ENCODE peak calls at places on chromosomes 1 and 21, in eight cellular contexts. P is small intestine, J is A549, H is OCI-LY7, Q is thoracic aorta, X is tibial artery, Z is dorsolateral prefrontal cortex, E is pancreas. U is an unnamed sample.
A peak's percentile ranks its signal among the peaks of the same experiment; 100 is the strongest.

GRCh38 chr21:30227128-30227527 is 11.2 kb upstream of the CLDN8 start:
- DNase-seq in P (peak; percentile 24), J (no peak), H (no peak), Q (no peak), X (no peak), Z (no peak), E (no peak), U (no peak)

GRCh38 chr21:32192291-32192690 is 86.6 kb downstream of the MIS18A start:
- DNase-seq in P (no peak), J (no peak), H (no peak), Q (no peak), X (no peak), Z (no peak), E (no peak), U (no peak)

GRCh38 chr21:45115141-45115540 is 40.8 kb downstream of the ADARB1 start:
- DNase-seq in P (no peak), J (no peak), H (no peak), Q (no peak), X (no peak), Z (no peak), E (no peak), U (no peak)

GRCh38 chr1:63592536-63593302 is 492 bp upstream of the PGM1 start:
- DNase-seq in P (peak; percentile 86), J (no peak), H (no peak), Q (no peak), X (no peak), Z (no peak), E (no peak), U (no peak)

GRCh38 chr1:165116732-165117131 is 239.8 kb downstream of the LMX1A start:
- DNase-seq in P (no peak), J (peak; percentile 74), H (no peak), Q (no peak), X (no peak), Z (no peak), E (no peak), U (no peak)

GRCh38 chr1:101738475-101738874 is 258.3 kb downstream of the OLFM3 start:
- DNase-seq in P (no peak), J (no peak), H (no peak), Q (no peak), X (no peak), Z (no peak), E (no peak), U (no peak)

GRCh38 chr1:44031051-44031899 is at the start of gene SLC6A9:
- DNase-seq in P (peak; percentile 44), J (peak; percentile 47), H (peak; percentile 70), Q (peak; percentile 44), X (peak; percentile 89), Z (no peak), E (peak; percentile 64), U (peak; percentile 45)

GRCh38 chr1:87149166-87150065 is 179.3 kb upstream of the LMO4 start:
- DNase-seq in P (no peak), J (no peak), H (no peak), Q (no peak), X (no peak), Z (no peak), E (no peak), U (no peak)

GRCh38 chr1:150151291-150152181 is 1.8 kb downstream of the PLEKHO1 start:
- DNase-seq in P (peak; percentile 56), J (no peak), H (peak; percentile 74), Q (no peak), X (no peak), Z (no peak), E (no peak), U (no peak)

GRCh38 chr1:98498651-98499050 is 162.9 kb upstream of the SNX7 start:
- DNase-seq in P (no peak), J (no peak), H (no peak), Q (no peak), X (no peak), Z (no peak), E (no peak), U (no peak)

GRCh38 chr1:20480261-20481157 is 5.5 kb downstream of the CAMK2N1 start:
- DNase-seq in P (peak; percentile 84), J (peak; percentile 85), H (no peak), Q (no peak), X (no peak), Z (no peak), E (no peak), U (peak; percentile 82)

GRCh38 chr1:248824701-248825100 is 1.0 kb downstream of the SH3BP5L start:
- DNase-seq in P (no peak), J (no peak), H (no peak), Q (no peak), X (peak; percentile 52), Z (no peak), E (no peak), U (no peak)

GRCh38 chr21:25402134-25402957 is 204.9 kb downstream of the MRPL39 start:
- DNase-seq in P (no peak), J (no peak), H (no peak), Q (no peak), X (no peak), Z (no peak), E (no peak), U (no peak)

GRCh38 chr1:2855206-2856075 is 53.9 kb upstream of the TTC34 start:
- DNase-seq in P (no peak), J (no peak), H (no peak), Q (no peak), X (no peak), Z (no peak), E (no peak), U (no peak)

GRCh38 chr1:245310605-245311531 is 156.1 kb downstream of the KIF26B start:
- DNase-seq in P (no peak), J (no peak), H (peak; percentile 4), Q (no peak), X (no peak), Z (no peak), E (no peak), U (no peak)

GRCh38 chr1:19903621-19904020 is 19.8 kb downstream of the PLA2G2E start:
- DNase-seq in P (no peak), J (no peak), H (no peak), Q (no peak), X (no peak), Z (no peak), E (no peak), U (no peak)

GRCh38 chr1:167094690-167095089 is 815 bp downstream of the STYXL2 start:
- DNase-seq in P (no peak), J (no peak), H (no peak), Q (peak; percentile 8), X (no peak), Z (no peak), E (no peak), U (no peak)

GRCh38 chr1:153832293-153832692 is 57.1 kb downstream of the SLC27A3 start:
- DNase-seq in P (peak; percentile 40), J (no peak), H (no peak), Q (no peak), X (no peak), Z (no peak), E (no peak), U (no peak)

GRCh38 chr1:236979149-236979890 is 24.9 kb downstream of the MT1HL1 start:
- DNase-seq in P (no peak), J (no peak), H (no peak), Q (no peak), X (no peak), Z (peak; percentile 27), E (no peak), U (no peak)
- H3K27ac ChIP-seq in P (no peak overlapping the region), J (no peak overlapping the region), H (no peak overlapping the region), Q (no peak overlapping the region), X (no peak overlapping the region), Z (no peak overlapping the region), E (no peak overlapping the region), U (peak overlapping the region; percentile 36)

GRCh38 chr1:198519639-198520501 is 20.6 kb downstream of the ATP6V1G3 start:
- DNase-seq in P (no peak), J (no peak), H (no peak), Q (no peak), X (no peak), Z (no peak), E (no peak), U (no peak)
- H3K27ac ChIP-seq in P (peak overlapping the region; percentile 49), J (no peak overlapping the region), H (no peak overlapping the region), Q (no peak overlapping the region), X (no peak overlapping the region), Z (no peak overlapping the region), E (no peak overlapping the region), U (no peak overlapping the region)

GRCh38 chr1:209433649-209434031 is 149.9 kb upstream of the CAMK1G start:
- DNase-seq in P (no peak), J (no peak), H (no peak), Q (no peak), X (no peak), Z (no peak), E (no peak), U (no peak)

GRCh38 chr1:209430821-209431259 is 152.7 kb upstream of the CAMK1G start:
- DNase-seq in P (no peak), J (no peak), H (no peak), Q (no peak), X (no peak), Z (no peak), E (no peak), U (no peak)

GRCh38 chr1:209431402-209431801 is 152.1 kb upstream of the CAMK1G start:
- DNase-seq in P (no peak), J (no peak), H (no peak), Q (no peak), X (no peak), Z (no peak), E (no peak), U (no peak)

GRCh38 chr1:209431813-209432442 is 151.6 kb upstream of the CAMK1G start:
- DNase-seq in P (no peak), J (no peak), H (no peak), Q (no peak), X (no peak), Z (no peak), E (no peak), U (no peak)

DNA sequence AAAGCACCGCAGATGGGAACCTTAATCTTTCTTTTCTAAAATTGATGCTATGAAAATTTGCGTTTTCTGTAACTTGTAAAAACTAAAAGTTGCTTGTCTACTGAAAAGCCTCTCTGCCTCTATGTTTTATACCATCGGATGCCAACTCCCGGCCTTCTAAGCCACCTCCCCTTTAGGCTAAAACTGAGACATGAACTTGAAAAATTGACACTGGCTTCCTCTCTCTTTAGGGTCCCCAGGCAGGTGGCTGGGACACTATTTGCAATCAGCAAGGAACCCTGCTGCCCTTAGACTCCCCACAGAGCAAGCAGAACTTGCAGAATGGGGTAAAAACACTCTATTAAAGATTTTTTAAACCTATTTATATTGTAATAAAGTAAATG is 151.1 kb upstream of the CAMK1G start:
- DNase-seq in P (no peak), J (no peak), H (no peak), Q (no peak), X (no peak), Z (no peak), E (no peak), U (no peak)
- H3K27ac ChIP-seq in P (no peak overlapping the region), J (no peak overlapping the region), H (no peak overlapping the region), Q (no peak overlapping the region), X (no peak overlapping the region), Z (no peak overlapping the region), E (no peak overlapping the region), U (no peak overlapping the region)

DNA sequence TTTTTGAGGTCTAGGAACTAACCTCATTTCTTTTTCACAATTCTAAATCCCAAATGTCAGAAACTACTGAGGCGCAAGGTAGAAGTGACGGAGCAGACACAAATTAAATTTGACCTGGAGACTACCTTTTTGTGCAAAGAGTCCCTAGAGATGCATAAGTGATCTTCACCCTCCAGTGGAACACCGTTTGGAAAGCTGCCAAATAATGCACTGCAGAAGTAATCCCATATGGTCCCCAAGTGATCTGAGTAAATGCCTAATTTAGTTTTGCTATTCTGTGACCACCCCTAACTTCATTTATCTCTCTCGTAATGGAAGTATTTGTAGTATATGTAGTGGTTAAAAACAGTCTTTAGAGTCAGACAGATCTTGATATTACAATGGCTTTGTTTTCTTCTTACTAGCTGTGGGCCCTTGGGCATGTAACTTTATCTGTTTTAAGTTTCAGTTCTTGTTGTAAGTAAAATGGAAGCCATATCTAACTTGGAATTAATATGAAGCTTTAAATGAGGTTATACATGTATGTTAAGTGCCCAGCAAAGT is 70.4 kb upstream of the IPO9 start:
- DNase-seq in P (no peak), J (no peak), H (peak; percentile 49), Q (no peak), X (no peak), Z (no peak), E (no peak), U (no peak)
- H3K27ac ChIP-seq in P (no peak overlapping the region), J (no peak overlapping the region), H (no peak overlapping the region), Q (peak overlapping the region; percentile 23), X (peak overlapping the region; percentile 14), Z (peak overlapping the region; percentile 85), E (no peak overlapping the region), U (no peak overlapping the region)

U was measured in caudate nucleus.